ENCODE peak calls at places on chromosomes 6 and 20, in nine cellular contexts. A is CD4-positive, alpha-beta T cell; G is left ventricle myocardium inferior; P is nephron progenitor cell; T is heart left ventricle; H is epithelial cell of esophagus; M is upper lobe of right lung; B is esophagus muscularis mucosa; L is psoas muscle. C is an unnamed sample.

GRCh38 chr6:23040899-23041298 is 471.5 kb downstream of the HDGFL1 start:
- DNase-seq in T (no peak), M (no peak), H (no peak), G (no peak), B (no peak), A (no peak), L (no peak), P (no peak), C (no peak)

GRCh38 chr20:31237763-31238162 is 19.7 kb upstream of the DEFB115 start:
- DNase-seq in H (no peak), T (no peak), A (no peak), B (no peak), P (no peak), G (no peak), M (no peak), L (no peak), C (no peak)

GRCh38 chr6:35190306-35190705 is 23.4 kb upstream of the SCUBE3 start:
- DNase-seq in G (no peak), T (no peak), M (no peak), P (no peak), H (no peak), L (no peak), A (no peak), B (no peak), C (no peak)

GRCh38 chr20:61869750-61870507 is 195.8 kb downstream of the TAF4 start:
- DNase-seq in P (no peak), T (no peak), H (no peak), G (no peak), L (no peak), B (no peak), A (no peak), M (no peak), C (no peak)

GRCh38 chr6:25792016-25792415 is 37.5 kb downstream of the SLC17A4 start:
- DNase-seq in T (no peak), A (no peak), B (no peak), P (no peak), H (no peak), G (no peak), L (no peak), M (no peak), C (no peak)

GRCh38 chr20:37492096-37492625 is 28.9 kb upstream of the NNAT start:
- DNase-seq in H (no peak), L (no peak), A (no peak), T (no peak), M (no peak), P (no peak), G (no peak), B (no peak), C (no peak)

GRCh38 chr6:1416191-1416764 is 26.9 kb downstream of the FOXF2 start:
- DNase-seq in A (no peak), T (no peak), M (no peak), G (no peak), B (no peak), P (no peak), H (no peak), L (no peak), C (no peak)

GRCh38 chr6:27502508-27503435 is 29.9 kb upstream of the ZNF184 start:
- DNase-seq in T (peak), B (no peak), P (peak), G (peak), L (peak), M (no peak), H (peak), A (peak), C (peak)

GRCh38 chr6:152323376-152323775 is 313.8 kb downstream of the SYNE1 start:
- DNase-seq in A (no peak), H (no peak), G (no peak), T (no peak), M (no peak), B (no peak), L (no peak), P (no peak), C (no peak)

GRCh38 chr6:18072841-18073240 is 49.6 kb downstream of the NHLRC1 start:
- DNase-seq in G (no peak), A (no peak), T (no peak), M (no peak), H (no peak), L (no peak), P (no peak), B (no peak), C (no peak)

DNA sequence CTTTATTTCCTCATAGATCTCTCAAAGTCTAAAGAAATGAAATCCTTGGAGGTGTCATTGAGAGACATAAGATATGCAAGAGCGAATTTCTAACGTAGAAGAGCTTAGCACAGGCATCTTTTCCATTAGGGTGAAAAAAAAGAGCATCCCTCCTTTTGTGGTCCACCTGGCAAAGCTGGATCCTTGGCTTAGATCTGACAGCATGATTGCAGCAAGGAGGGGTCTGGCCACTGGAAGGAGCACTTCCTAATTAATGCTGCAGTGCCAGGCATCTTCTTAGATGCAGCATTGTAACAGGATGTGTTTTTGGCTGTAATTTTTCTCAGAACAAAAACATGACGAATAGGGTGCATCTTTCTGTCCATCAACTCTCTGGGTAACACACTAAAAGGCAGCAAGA is 60.1 kb upstream of the TFAP2D start:
- DNase-seq in H (no peak), L (no peak), G (no peak), P (no peak), B (no peak), T (no peak), A (no peak), M (no peak), C (no peak)
- TF ChIP-seq CTCF in H (no peak), L (no peak), G (no peak), P (no peak), B (no peak), T (no peak), A (no peak), M (no peak), C (no peak)

GRCh38 chr20:4819901-4820300 is 98.2 kb downstream of the PRND start:
- DNase-seq in P (no peak), L (no peak), A (no peak), B (no peak), M (no peak), G (no peak), T (no peak), H (no peak), C (no peak)
- TF ChIP-seq CTCF in P (no peak), L (no peak), A (no peak), B (no peak), M (no peak), G (no peak), T (no peak), H (no peak), C (no peak)

GRCh38 chr20:60224914-60225313 is 266.7 kb downstream of the CDH26 start:
- DNase-seq in L (no peak), H (peak), M (no peak), B (no peak), P (peak), G (no peak), A (no peak), T (no peak), C (peak)
- TF ChIP-seq CTCF in L (no peak), H (peak), M (peak), B (no peak), P (peak), G (peak), A (no peak), T (no peak), C (peak)

DNA sequence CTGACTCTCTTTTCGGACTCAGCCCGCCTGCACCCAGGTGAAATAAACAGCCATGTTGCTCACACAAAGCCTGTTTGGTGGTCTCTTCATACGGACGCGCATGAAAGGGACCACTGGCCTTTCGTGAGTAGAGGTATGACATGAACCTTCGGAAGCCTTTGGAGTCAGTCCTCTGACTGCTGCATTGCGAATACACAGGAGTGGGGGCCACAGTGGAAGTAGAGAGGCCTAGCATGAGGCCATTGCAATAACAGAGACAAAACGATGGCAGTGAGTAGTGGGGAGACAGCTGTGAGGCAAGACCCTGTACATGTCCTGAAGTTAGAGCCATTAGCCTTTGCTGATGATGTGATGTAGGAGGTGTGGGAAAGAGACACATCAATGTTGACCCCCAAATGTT is 56.4 kb downstream of the SMPDL3A start:
- DNase-seq in H (no peak), M (no peak), T (no peak), B (no peak), P (no peak), G (no peak), L (no peak), A (no peak), C (no peak)
- TF ChIP-seq CTCF in H (no peak), M (no peak), T (no peak), B (no peak), P (no peak), G (no peak), L (no peak), A (no peak), C (no peak)

GRCh38 chr6:43923376-43924221 is 153.6 kb downstream of the VEGFA start:
- DNase-seq in B (no peak), A (no peak), L (no peak), G (no peak), P (no peak), T (no peak), H (peak), M (peak), C (peak)

GRCh38 chr6:43929511-43929910 is 159.5 kb downstream of the VEGFA start:
- DNase-seq in A (no peak), T (no peak), G (peak), M (peak), P (no peak), B (no peak), H (no peak), L (no peak), C (no peak)

GRCh38 chr6:43924222-43924702 is 154.3 kb downstream of the VEGFA start:
- DNase-seq in A (peak), L (no peak), G (peak), B (no peak), M (peak), T (no peak), P (no peak), H (no peak), C (peak)

GRCh38 chr6:43927525-43928210 is 157.7 kb downstream of the VEGFA start:
- DNase-seq in L (no peak), B (no peak), H (peak), A (no peak), P (no peak), T (no peak), G (peak), M (peak), C (peak)

DNA sequence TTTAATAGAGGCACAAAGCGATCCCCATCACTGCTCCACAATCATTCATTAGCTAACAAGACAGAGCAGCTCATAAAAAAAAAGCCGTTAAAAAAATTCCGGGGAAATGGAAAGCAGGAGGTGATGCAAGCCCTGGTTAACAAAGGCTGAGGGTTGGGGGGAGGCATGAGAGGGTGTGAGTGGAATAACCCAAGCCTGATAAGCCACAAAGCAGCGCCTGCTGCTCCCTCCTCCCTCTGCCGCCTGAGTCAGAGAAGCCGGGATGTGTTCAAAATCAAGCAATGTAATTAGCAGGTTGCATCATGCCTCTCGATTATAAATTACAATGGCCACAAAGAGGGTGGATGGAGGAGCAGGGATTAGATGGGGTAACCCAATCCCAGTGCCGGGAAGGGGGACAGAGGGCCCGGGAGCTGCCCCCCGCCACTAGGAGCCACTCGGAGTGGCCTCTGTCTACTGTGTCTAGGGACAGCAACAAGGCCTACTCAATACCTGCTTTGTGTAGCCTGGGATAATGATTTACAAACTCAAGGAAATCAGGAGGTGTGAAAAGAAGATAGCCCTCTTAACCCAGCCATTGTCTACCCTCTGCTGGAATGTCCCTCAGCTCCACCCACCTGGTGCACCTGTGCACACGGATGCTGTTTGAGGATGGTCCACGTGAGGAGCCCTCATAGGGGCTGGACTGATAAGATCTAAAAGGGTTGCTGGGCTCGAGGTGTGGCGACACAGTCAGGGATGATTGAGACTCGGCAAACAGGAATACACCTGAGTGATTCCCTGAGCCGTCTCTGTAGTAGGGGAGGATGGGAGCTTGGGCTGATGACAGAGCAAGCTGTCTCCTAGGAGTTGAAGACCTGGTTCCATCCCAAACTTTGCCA is 156.9 kb downstream of the VEGFA start:
- DNase-seq in L (no peak), M (peak), H (peak), T (no peak), B (no peak), P (no peak), G (peak), A (no peak), C (peak)
- TF ChIP-seq CTCF in L (no peak), M (no peak), H (no peak), T (no peak), B (no peak), P (no peak), G (no peak), A (no peak), C (no peak)

DNA sequence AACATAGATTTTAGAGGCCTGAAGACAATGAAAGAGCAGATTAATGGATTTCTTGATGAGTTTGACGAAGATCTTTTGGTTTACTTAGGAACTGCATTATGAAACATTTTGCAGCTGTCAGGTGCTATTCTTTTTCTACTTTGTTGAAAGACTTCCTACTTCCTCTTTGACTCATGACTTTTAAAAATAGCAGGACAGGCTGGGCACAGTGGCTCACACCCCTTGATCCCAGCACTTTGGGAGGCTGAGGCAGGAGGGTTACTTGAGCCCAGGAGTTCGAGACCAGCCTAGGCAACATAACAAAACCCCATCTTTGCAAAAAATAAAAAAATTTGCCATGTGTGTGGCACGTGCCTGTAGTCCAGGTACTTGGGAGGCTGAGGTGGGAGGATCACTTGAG is 52.0 kb downstream of the ITCH start:
- DNase-seq in L (no peak), T (no peak), B (no peak), G (no peak), H (peak), M (no peak), A (no peak), P (no peak), C (no peak)
- TF ChIP-seq CTCF in L (no peak), T (no peak), B (no peak), G (no peak), H (no peak), M (no peak), A (no peak), P (no peak), C (no peak)

GRCh38 chr6:130293800-130294199 is 71.0 kb upstream of the SAMD3 start:
- DNase-seq in H (peak), T (no peak), M (no peak), G (no peak), A (no peak), P (peak), L (no peak), B (no peak), C (peak)
- TF ChIP-seq CTCF in H (peak), T (no peak), M (peak), G (peak), A (peak), P (peak), L (no peak), B (no peak), C (peak)

GRCh38 chr6:144217264-144217663 is 66.9 kb downstream of the STX11 start:
- DNase-seq in G (no peak), T (no peak), A (no peak), P (no peak), B (no peak), M (no peak), H (no peak), L (no peak), C (no peak)

GRCh38 chr6:144220031-144220790 is 64.9 kb upstream of the UTRN start:
- DNase-seq in P (no peak), T (no peak), G (no peak), H (no peak), L (no peak), M (no peak), A (no peak), B (no peak), C (no peak)

GRCh38 chr6:144217797-144218196 is 67.3 kb upstream of the UTRN start:
- DNase-seq in A (no peak), L (no peak), G (no peak), B (no peak), M (no peak), P (no peak), T (no peak), H (no peak), C (no peak)

GRCh38 chr6:144216668-144217218 is 66.4 kb downstream of the STX11 start:
- DNase-seq in L (peak), B (no peak), T (no peak), P (no peak), G (no peak), A (no peak), H (no peak), M (peak), C (no peak)

GRCh38 chr6:144219056-144219685 is 66.0 kb upstream of the UTRN start:
- DNase-seq in H (peak), A (no peak), B (no peak), T (no peak), P (no peak), L (no peak), M (no peak), G (no peak), C (peak)
- TF ChIP-seq CTCF in H (peak), A (peak), B (peak), T (peak), P (peak), L (peak), M (peak), G (peak), C (peak)